ENCODE peak calls at places on chromosomes 2 and 18, in seven cellular contexts. T is Peyer's patch; L is sigmoid colon; O is NB4; Q is AG09309; J is lower leg skin; I is stimulated activated CD4-positive, alpha-beta T cell treated with anti-CD3 and anti-CD28 coated beads, Interleukin-4, amount 100 ng/mL, for 48 hours. C is an unnamed sample.

GRCh38 chr2:73059106-73059505 is 12.4 kb downstream of the SFXN5 start:
- DNase-seq in T (peak; percentile 30), I (no peak), O (no peak), Q (no peak), L (no peak), J (no peak), C (no peak)

GRCh38 chr18:59540356-59540755 is 156.9 kb downstream of the CCBE1 start:
- DNase-seq in O (no peak), T (no peak), Q (no peak), I (no peak), L (no peak), J (no peak), C (no peak)

GRCh38 chr2:9950521-9951271 is 797 bp upstream of the GRHL1 start:
- DNase-seq in T (peak; percentile 65), Q (no peak), J (no peak), O (no peak), L (peak; percentile 75), I (peak; percentile 21), C (no peak)

GRCh38 chr2:98585386-98585785 is 22.9 kb downstream of the COA5 start:
- DNase-seq in I (no peak), T (no peak), Q (no peak), L (no peak), O (no peak), J (no peak), C (no peak)

GRCh38 chr18:47975105-47975504 is 44.6 kb upstream of the SMAD2 start:
- DNase-seq in I (no peak), L (no peak), Q (no peak), T (no peak), J (no peak), O (no peak), C (no peak)

GRCh38 chr18:42514522-42514921 is 559.5 kb downstream of the PIK3C3 start:
- DNase-seq in I (no peak), O (no peak), L (no peak), J (no peak), T (no peak), Q (no peak), C (no peak)

GRCh38 chr2:112977559-112978056 is at the start of gene IL36G:
- DNase-seq in I (no peak), T (no peak), O (no peak), J (no peak), Q (no peak), L (no peak), C (no peak)

GRCh38 chr2:238139141-238139840 is 823 bp downstream of the KLHL30 start:
- DNase-seq in L (no peak), I (peak; percentile 40), T (no peak), Q (no peak), J (no peak), O (no peak), C (no peak)

GRCh38 chr2:241067501-241068135 is 34.5 kb downstream of the MTERF4 start:
- DNase-seq in O (no peak), J (peak; percentile 10), I (no peak), Q (no peak), L (peak; percentile 57), T (no peak), C (peak; percentile 15)

GRCh38 chr2:120323807-120324399 is 22.0 kb upstream of the INHBB start:
- DNase-seq in L (no peak), Q (no peak), I (no peak), O (no peak), T (no peak), J (no peak), C (no peak)

GRCh38 chr2:239289545-239289944 is 111.3 kb downstream of the HDAC4 start:
- DNase-seq in Q (no peak), J (no peak), T (no peak), O (no peak), L (peak; percentile 61), I (no peak), C (no peak)

GRCh38 chr2:228016402-228016801 is 145.0 kb downstream of the DAW1 start:
- DNase-seq in T (no peak), I (no peak), L (no peak), J (no peak), Q (no peak), O (no peak), C (no peak)

GRCh38 chr2:40300391-40300790 is 151.5 kb downstream of the SLC8A1 start:
- DNase-seq in Q (no peak), O (no peak), L (no peak), J (no peak), T (no peak), I (no peak), C (no peak)

GRCh38 chr2:239882335-239882734 is 142.8 kb downstream of the NDUFA10 start:
- DNase-seq in J (peak; percentile 46), T (peak; percentile 81), I (peak; percentile 52), O (peak; percentile 51), Q (no peak), L (no peak), C (peak; percentile 77)

GRCh38 chr2:38581193-38582147 is 21.3 kb downstream of the HNRNPLL start:
- DNase-seq in Q (peak; percentile 64), J (no peak), L (no peak), O (peak; percentile 87), T (peak; percentile 57), I (no peak), C (no peak)

GRCh38 chr2:236744316-236745105 is 174.9 kb downstream of the ACKR3 start:
- DNase-seq in J (no peak), I (no peak), T (no peak), Q (peak; percentile 98), O (peak; percentile 51), L (no peak), C (no peak)

GRCh38 chr2:25951071-25951547 is 31.2 kb downstream of the KIF3C start:
- DNase-seq in I (peak; percentile 60), Q (peak; percentile 42), J (peak; percentile 47), T (peak; percentile 85), O (peak; percentile 87), L (peak; percentile 90), C (peak; percentile 37)

GRCh38 chr2:127055786-127056076 is 51.2 kb downstream of the BIN1 start:
- DNase-seq in T (no peak), Q (no peak), J (no peak), L (no peak), O (no peak), I (no peak), C (no peak)

GRCh38 chr2:38376346-38376682 is 759 bp downstream of the ATL2 start:
- DNase-seq in O (peak; percentile 80), I (peak; percentile 39), T (no peak), L (no peak), Q (no peak), J (peak; percentile 35), C (peak; percentile 64)

GRCh38 chr18:6885992-6886823 is 156.7 kb downstream of the ARHGAP28 start:
- DNase-seq in Q (peak; percentile 20), T (peak; percentile 82), J (peak; percentile 44), O (peak; percentile 42), L (no peak), I (no peak), C (no peak)

GRCh38 chr2:112482309-112483046 is 522 bp downstream of the TTL start:
- DNase-seq in L (peak; percentile 68), O (peak; percentile 73), J (peak; percentile 17), Q (no peak), I (peak; percentile 24), T (peak; percentile 49), C (no peak)

GRCh38 chr2:152062130-152063091 is 36.4 kb downstream of the CACNB4 start:
- DNase-seq in O (no peak), Q (peak; percentile 42), T (no peak), L (peak; percentile 74), J (peak; percentile 35), I (no peak), C (no peak)

GRCh38 chr2:231680284-231680991 is 27.9 kb upstream of the PTMA start:
- DNase-seq in J (no peak), Q (no peak), I (no peak), O (no peak), L (no peak), T (peak; percentile 71), C (peak; percentile 77)

GRCh38 chr18:50961974-50962373 is 5.9 kb upstream of the ELAC1 start:
- DNase-seq in L (no peak), I (no peak), J (no peak), Q (no peak), O (no peak), T (no peak), C (no peak)

GRCh38 chr2:175690113-175690716 is 311.9 kb downstream of the LNPK start:
- DNase-seq in O (peak; percentile 84), Q (peak; percentile 58), J (peak; percentile 40), I (no peak), L (no peak), T (peak; percentile 61), C (no peak)

GRCh38 chr2:5692561-5693287 is 540 bp downstream of the SOX11 start:
- DNase-seq in T (no peak), Q (no peak), I (no peak), J (no peak), L (no peak), O (no peak), C (no peak)

GRCh38 chr2:166239548-166239947 is 111.7 kb upstream of the SCN1A start:
- DNase-seq in Q (peak; percentile 46), L (no peak), O (no peak), I (no peak), T (no peak), J (no peak), C (no peak)

GRCh38 chr2:133841905-133842304 is 273.6 kb upstream of the NCKAP5 start:
- DNase-seq in T (no peak), O (no peak), Q (peak; percentile 89), I (no peak), L (no peak), J (no peak), C (no peak)

GRCh38 chr2:205041472-205042130 is 496.3 kb downstream of the PARD3B start:
- DNase-seq in J (no peak), T (no peak), Q (no peak), L (no peak), I (no peak), O (no peak), C (no peak)

GRCh38 chr18:79481041-79481790 is 85.5 kb downstream of the NFATC1 start:
- DNase-seq in Q (no peak), I (no peak), J (no peak), L (peak; percentile 56), T (peak; percentile 35), O (no peak), C (no peak)

GRCh38 chr18:75344615-75345014 is 82.9 kb downstream of the SMIM21 start:
- DNase-seq in Q (no peak), L (no peak), O (no peak), I (no peak), J (no peak), T (no peak), C (no peak)

GRCh38 chr2:211033765-211034164 is 477.4 kb downstream of the CPS1 start:
- DNase-seq in J (no peak), O (peak; percentile 11), Q (no peak), T (no peak), L (no peak), I (no peak), C (no peak)

GRCh38 chr2:179744341-179744740 is 117.1 kb downstream of the ZNF385B start:
- DNase-seq in T (no peak), I (no peak), L (no peak), O (no peak), J (no peak), Q (no peak), C (no peak)

GRCh38 chr18:58541789-58542425 is 87.0 kb downstream of the ALPK2 start:
- DNase-seq in L (no peak), J (no peak), I (no peak), O (peak; percentile 46), Q (peak; percentile 93), T (no peak), C (peak; percentile 30)

GRCh38 chr2:164044637-164045036 is 308.8 kb upstream of the FIGN start:
- DNase-seq in Q (no peak), L (no peak), O (no peak), J (no peak), I (no peak), T (no peak), C (peak; percentile 49)

GRCh38 chr18:56235061-56235772 is 403.2 kb downstream of the TXNL1 start:
- DNase-seq in T (peak; percentile 56), O (no peak), J (no peak), I (no peak), L (no peak), Q (no peak), C (no peak)

GRCh38 chr2:36441816-36442215 is 86.2 kb downstream of the CRIM1 start:
- DNase-seq in O (no peak), J (no peak), Q (no peak), I (no peak), L (no peak), T (no peak), C (no peak)

C was measured in breast epithelium.